ENCODE peak calls at places on chromosomes 13 and 19, in four cellular contexts. N is AG09309, U is GM12865, B is RWPE1. T is an unnamed sample.

GRCh38 chr13:113545455-113545930 is 39.1 kb upstream of the TFDP1 start:
- DNase-seq in N (peak; percentile 13), U (no peak), B (no peak), T (no peak)

GRCh38 chr13:105804561-105805190 is 730.8 kb downstream of the EFNB2 start:
- DNase-seq in N (peak; percentile 5), U (no peak), B (no peak), T (no peak)

GRCh38 chr19:40523322-40524047 is 53.2 kb upstream of the SHKBP1 start:
- DNase-seq in N (peak; percentile 3), U (peak; percentile 67), B (peak; percentile 46), T (peak; percentile 67)

GRCh38 chr19:15099017-15099582 is 8.1 kb upstream of the SYDE1 start:
- DNase-seq in N (no peak), U (no peak), B (no peak), T (no peak)

GRCh38 chr13:42474954-42475353 is 99.0 kb upstream of the TNFSF11 start:
- DNase-seq in N (no peak), U (no peak), B (no peak), T (peak; percentile 80)

GRCh38 chr13:108974686-108975085 is 345.3 kb downstream of the MYO16 start:
- DNase-seq in N (no peak), U (no peak), B (no peak), T (no peak)

GRCh38 chr13:31807090-31807541 is 67.8 kb downstream of the RXFP2 start:
- DNase-seq in N (no peak), U (peak; percentile 36), B (no peak), T (peak; percentile 13)

GRCh38 chr13:73803997-73804396 is 330.2 kb downstream of the KLF12 start:
- DNase-seq in N (no peak), U (no peak), B (peak; percentile 7), T (no peak)

GRCh38 chr13:29140277-29140676 is 320.1 kb downstream of the MTUS2 start:
- DNase-seq in N (no peak), U (no peak), B (no peak), T (no peak)

GRCh38 chr19:16127776-16128371 is 15.6 kb upstream of the HSH2D start:
- DNase-seq in N (no peak), U (no peak), B (no peak), T (no peak)

GRCh38 chr19:16121967-16122366 is 10.3 kb downstream of the RAB8A start:
- DNase-seq in N (no peak), U (no peak), B (no peak), T (no peak)

GRCh38 chr19:16125738-16126495 is 14.2 kb downstream of the RAB8A start:
- DNase-seq in N (no peak), U (no peak), B (no peak), T (no peak)

GRCh38 chr19:16127080-16127479 is 15.4 kb downstream of the RAB8A start:
- DNase-seq in N (no peak), U (no peak), B (no peak), T (no peak)

GRCh38 chr19:16124953-16125352 is 13.3 kb downstream of the RAB8A start:
- DNase-seq in N (no peak), U (no peak), B (no peak), T (no peak)
- TF ChIP-seq CTCF in N (no peak), U (no peak), B (no peak), T (no peak)

DNA sequence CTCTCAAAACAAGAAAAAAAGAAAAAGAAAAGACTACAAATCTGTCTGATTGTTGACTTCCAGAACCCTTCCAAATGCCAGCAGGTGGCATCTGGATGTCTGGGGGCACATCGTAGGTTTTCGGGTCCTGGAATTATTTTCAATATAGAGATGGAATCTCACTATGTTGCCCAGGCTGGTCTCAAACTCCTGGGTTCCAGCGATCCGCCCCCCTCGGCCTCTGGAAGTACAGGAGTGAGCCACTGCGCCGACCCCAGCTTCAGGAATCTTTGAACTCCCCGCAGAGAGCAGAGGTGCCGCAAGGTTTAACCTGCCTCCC is 567 bp upstream of the B3GNT3 start:
- DNase-seq in N (no peak), U (no peak), B (no peak), T (no peak)
- TF ChIP-seq CTCF in N (no peak), U (no peak), B (no peak), T (no peak)

GRCh38 chr13:110484290-110485048 is 77.1 kb downstream of the RAB20 start:
- DNase-seq in N (no peak), U (no peak), B (no peak), T (no peak)
- TF ChIP-seq CTCF in N (no peak), U (no peak), B (no peak), T (no peak)

GRCh38 chr19:31676271-31677004 is 327.2 kb upstream of the TSHZ3 start:
- DNase-seq in N (no peak), U (no peak), B (no peak), T (peak; percentile 2)
- TF ChIP-seq CTCF in N (no peak), U (peak; percentile 1), B (no peak), T (peak; percentile 9)

GRCh38 chr13:101783554-101783953 is 331.1 kb downstream of the ITGBL1 start:
- DNase-seq in N (no peak), U (no peak), B (no peak), T (no peak)

GRCh38 chr13:101784313-101784712 is 331.8 kb downstream of the ITGBL1 start:
- DNase-seq in N (no peak), U (no peak), B (no peak), T (no peak)

DNA sequence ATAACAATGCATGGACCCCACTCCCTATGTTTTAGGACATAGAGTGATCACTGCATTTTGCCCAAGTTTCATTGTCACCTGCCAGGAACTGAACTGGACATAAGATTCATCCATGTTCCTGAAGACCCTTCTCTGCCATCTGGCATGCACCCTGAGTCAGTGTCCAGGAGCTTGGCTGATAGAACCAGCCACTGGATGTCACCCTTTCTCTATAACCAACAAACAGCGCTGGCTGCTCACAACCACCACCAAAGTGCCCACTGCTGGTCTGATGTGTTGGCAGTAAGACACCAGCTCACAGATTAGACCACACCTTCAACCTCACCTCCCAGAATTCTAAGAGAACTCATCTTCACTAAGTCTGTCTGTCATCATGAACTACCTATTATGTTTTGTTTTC is 333.4 kb downstream of the ITGBL1 start:
- DNase-seq in N (no peak), U (peak; percentile 27), B (peak; percentile 13), T (peak; percentile 4)
- TF ChIP-seq CTCF in N (peak; percentile 41), U (no peak), B (peak; percentile 14), T (no peak)